ENCODE peak calls at places on chromosomes 2 and 18, in nine cellular contexts. N is GM06990, J is GM13976, A is left ventricle myocardium inferior, L is fibroblast of lung, P is adrenal gland, O is GM12878, S is left lung, V is stomach. R is an unnamed sample.

GRCh38 chr2:241412144-241412543 is 56.1 kb downstream of the FARP2 start:
- DNase-seq in A (no peak), L (peak), S (no peak), O (no peak), V (no peak), J (no peak), P (peak), N (no peak), R (peak)

GRCh38 chr2:146992057-146992456 is 852.8 kb upstream of the ACVR2A start:
- DNase-seq in V (no peak), L (peak), P (no peak), A (no peak), O (no peak), N (no peak), S (no peak), J (no peak), R (no peak)

GRCh38 chr2:15076668-15077067 is 444.2 kb downstream of the LRATD1 start:
- DNase-seq in J (no peak), V (no peak), L (no peak), O (no peak), N (no peak), S (no peak), P (no peak), A (no peak), R (no peak)

GRCh38 chr18:36333418-36333817 is 35.9 kb downstream of the FHOD3 start:
- DNase-seq in O (no peak), L (peak), A (no peak), V (no peak), P (no peak), N (no peak), S (no peak), J (no peak), R (peak)

GRCh38 chr2:72924353-72925240 is 7.3 kb downstream of the EMX1 start:
- DNase-seq in O (no peak), V (peak), S (no peak), P (no peak), L (no peak), A (no peak), N (peak), J (peak), R (no peak)

GRCh38 chr2:21643180-21643579 is 519.4 kb downstream of the TDRD15 start:
- DNase-seq in J (no peak), N (no peak), V (no peak), L (peak), P (no peak), S (no peak), A (no peak), O (no peak), R (no peak)

GRCh38 chr2:66432801-66433694 is 1.9 kb upstream of the MEIS1 start:
- DNase-seq in J (no peak), P (peak), S (peak), A (peak), L (peak), V (peak), O (no peak), N (peak), R (peak)

GRCh38 chr18:42184685-42185477 is 229.8 kb downstream of the PIK3C3 start:
- DNase-seq in N (no peak), V (no peak), J (no peak), A (no peak), S (no peak), L (no peak), O (no peak), P (no peak), R (no peak)

GRCh38 chr2:20062615-20063545 is 11.5 kb upstream of the LAPTM4A start:
- DNase-seq in S (no peak), N (no peak), L (peak), P (no peak), J (no peak), A (no peak), O (no peak), V (no peak), R (peak)

GRCh38 chr2:241569831-241570281 is 11.3 kb downstream of the BOK start:
- DNase-seq in S (peak), L (no peak), N (no peak), O (no peak), A (peak), J (no peak), V (no peak), P (no peak), R (no peak)

DNA sequence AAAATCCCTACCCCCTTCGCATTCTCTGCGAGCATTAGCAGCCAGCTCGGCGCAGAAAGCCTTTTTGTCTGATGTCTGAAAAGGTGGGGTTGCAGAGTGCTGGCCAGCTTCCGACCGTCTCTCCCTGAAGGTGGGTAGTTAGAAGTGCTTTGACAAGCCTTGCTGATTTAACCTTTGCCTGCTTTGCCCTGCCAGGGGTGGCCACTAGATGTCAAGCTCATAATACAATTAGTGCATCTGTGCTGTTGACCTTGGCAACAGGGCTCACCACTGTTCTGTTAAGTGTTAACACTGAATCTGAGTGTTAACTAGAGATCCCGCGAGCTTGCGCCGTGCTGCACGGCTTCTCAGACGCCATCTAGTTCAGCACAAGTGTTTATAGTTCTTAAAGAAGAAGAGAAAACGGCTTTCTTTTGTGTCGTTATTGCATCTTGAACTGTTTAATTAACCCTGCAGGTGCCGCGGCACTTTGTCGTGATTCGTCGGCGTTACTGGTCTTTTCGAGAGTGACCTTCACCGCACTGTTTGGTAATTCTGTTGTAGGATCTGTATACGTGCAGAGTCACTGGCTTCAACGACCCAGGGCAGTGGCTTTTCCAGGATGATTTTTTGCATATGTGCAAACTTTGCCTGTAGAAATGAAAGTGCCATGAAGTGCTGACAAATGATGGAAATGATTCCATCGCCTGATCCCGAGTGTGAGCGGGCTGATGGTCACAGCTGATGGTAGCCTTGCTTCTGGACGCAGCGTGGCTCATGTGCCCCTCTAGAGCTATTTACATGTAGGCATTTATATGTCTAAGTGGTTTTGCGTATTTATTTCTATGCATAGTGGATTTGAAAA is 5.5 kb downstream of the SALL3 start:
- DNase-seq in P (peak), N (no peak), L (peak), S (no peak), V (no peak), J (no peak), O (no peak), A (no peak), R (no peak)
- TF ChIP-seq CTCF in P (peak), N (peak), L (peak), S (no peak), V (no peak), J (peak), O (peak), A (peak), R (no peak)

GRCh38 chr2:60116167-60116870 is 437.1 kb downstream of the BCL11A start:
- DNase-seq in L (no peak), P (no peak), V (no peak), J (no peak), A (no peak), S (no peak), O (no peak), N (no peak), R (no peak)

GRCh38 chr2:60118061-60118460 is 435.4 kb downstream of the BCL11A start:
- DNase-seq in S (no peak), A (no peak), P (no peak), V (no peak), N (no peak), L (no peak), J (no peak), O (no peak), R (no peak)

GRCh38 chr2:60118917-60119316 is 434.5 kb downstream of the BCL11A start:
- DNase-seq in J (no peak), O (no peak), V (no peak), N (no peak), S (no peak), L (no peak), P (no peak), A (no peak), R (no peak)

DNA sequence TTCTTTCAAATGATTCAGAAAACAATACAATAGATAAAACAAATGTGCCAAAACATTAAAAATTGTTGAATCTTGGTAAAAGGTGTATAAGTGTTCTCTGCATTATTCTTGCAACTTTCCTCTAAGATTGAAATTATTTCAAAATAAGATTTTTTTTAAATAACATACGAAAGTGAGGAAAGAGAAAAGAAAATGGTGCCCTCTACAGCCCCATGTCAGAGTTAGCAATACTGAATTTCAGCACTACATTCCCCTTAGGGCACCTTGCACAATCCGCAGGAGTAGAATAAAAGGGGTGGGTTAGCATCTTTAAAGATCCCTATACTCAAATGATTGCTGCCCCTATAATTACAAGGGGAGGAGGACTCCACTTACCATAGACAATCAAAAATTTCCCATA is 433.7 kb downstream of the BCL11A start:
- DNase-seq in J (no peak), A (no peak), S (no peak), V (no peak), N (no peak), P (no peak), L (no peak), O (no peak), R (no peak)
- TF ChIP-seq CTCF in J (no peak), A (peak), S (no peak), V (no peak), N (peak), P (no peak), L (no peak), O (peak), R (no peak)

DNA sequence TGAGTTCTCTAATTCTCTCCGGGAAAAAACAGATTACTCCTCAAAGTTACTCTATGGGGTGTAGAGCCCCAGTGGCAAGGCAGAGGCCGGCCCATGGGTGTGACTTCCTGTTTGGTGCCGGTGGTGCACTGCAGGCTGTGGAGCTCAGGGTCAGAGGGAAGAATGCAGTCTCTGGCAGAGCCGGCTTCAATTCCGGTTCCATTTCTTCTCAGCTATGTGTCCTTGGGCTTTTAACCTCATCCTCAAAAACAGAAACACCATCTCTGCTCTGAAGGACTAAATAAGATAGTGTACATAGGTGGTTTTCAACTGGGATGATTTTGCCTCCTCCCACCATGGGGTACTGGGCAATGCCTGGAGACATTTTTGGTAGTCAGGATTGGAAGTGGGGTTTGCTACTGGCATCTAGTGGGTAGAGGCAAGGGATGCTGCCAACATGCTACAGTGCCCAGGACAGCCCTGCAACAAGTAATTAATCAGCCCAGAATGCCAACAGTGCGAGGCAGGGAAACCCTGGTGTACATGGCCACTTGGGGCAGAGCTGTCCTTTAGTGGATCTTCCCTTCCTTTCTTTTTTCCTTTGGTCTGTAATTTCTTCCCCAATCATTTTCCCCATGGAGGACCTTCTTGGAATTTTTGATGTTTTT is 81.2 kb downstream of the INSIG2 start:
- DNase-seq in O (no peak), N (no peak), V (no peak), J (no peak), P (peak), L (no peak), A (peak), S (peak), R (no peak)
- TF ChIP-seq CTCF in O (no peak), N (no peak), V (no peak), J (no peak), P (no peak), L (no peak), A (no peak), S (no peak), R (no peak)

DNA sequence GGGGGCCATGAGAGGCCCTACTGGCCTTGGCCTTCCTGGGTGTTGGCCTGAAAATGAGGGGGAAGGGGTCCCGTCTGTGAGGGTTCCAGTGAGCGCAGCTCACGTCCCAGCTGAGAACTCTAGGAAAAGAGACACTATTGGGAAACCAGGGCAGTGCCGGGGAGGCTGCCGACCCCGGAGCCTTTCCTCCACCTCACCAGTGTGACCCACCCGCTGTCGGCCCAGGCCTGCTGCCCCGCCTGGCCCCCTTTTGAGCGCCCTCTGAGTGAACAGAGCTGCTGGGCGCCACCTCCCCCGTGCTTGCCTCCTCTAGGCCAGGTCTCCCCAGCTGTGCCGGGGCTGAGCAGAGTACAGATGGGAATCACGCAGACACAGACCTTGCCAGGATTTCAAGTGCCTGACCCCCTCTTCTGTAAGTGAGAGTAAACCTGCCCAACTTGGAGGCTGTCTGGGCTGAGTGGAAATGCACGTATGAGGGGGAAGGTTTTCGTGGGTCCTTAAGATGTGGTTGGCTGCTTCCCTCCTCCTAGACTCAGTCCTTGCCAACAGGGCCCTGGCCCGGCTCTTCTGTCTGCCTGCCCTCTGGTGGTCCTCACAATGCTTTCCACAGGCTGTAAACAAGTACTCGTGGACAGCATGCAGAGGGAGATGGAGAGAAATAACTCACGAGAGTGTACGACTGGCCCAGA is 17.3 kb upstream of the ARHGEF4 start:
- DNase-seq in S (no peak), P (no peak), O (no peak), A (no peak), N (no peak), V (no peak), J (no peak), L (no peak), R (no peak)
- TF ChIP-seq CTCF in S (no peak), P (no peak), O (no peak), A (no peak), N (no peak), V (no peak), J (no peak), L (no peak), R (no peak)

DNA sequence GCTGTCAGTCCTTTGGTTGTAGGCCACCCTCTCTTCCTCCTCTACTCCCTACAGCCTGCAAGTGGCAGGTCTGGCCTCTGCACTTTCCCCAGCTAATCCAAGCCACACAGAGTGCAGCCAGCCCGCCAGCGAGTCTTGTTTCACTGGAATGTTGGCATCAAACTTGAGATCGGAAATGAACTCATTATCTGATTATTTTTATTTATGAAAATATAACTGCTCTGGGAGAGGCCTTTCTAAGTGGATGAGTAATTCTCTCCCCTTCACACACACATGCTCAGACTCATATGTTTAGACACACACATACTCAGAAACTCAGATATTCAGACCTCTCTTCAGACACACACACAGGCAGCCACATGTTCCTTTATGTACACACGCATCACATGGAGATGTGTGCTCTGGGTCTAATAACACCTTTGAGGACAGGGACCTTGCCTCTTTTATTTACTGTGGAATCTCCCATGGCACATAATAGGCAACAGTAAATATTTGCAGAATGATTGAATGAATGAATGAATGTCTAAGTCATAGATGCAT is 151.3 kb downstream of the ZFP36L2 start:
- DNase-seq in P (peak), O (no peak), J (no peak), V (peak), N (no peak), S (peak), A (peak), L (peak), R (peak)
- TF ChIP-seq CTCF in P (peak), O (no peak), J (no peak), V (no peak), N (no peak), S (no peak), A (peak), L (peak), R (peak)